ENCODE peak calls at places on chromosomes 2 and 18, in ten cellular contexts. G, C, P, M, S, U, O, W, F and D are unnamed samples. For H3K27me3, the result is how much of the 10 kb centered on the place peaks cover.

GRCh38 chr2:177597759-177598158 is 205.2 kb downstream of the AGPS start:
- DNase-seq in G (no peak), C (peak), P (no peak), M (peak), S (no peak), U (no peak), O (no peak), W (no peak), F (no peak), D (no peak)

GRCh38 chr2:177334940-177335543 is 57.5 kb upstream of the AGPS start:
- DNase-seq in G (no peak), C (peak), P (no peak), M (peak), S (no peak), U (no peak), O (peak), W (peak), F (no peak), D (no peak)

GRCh38 chr18:9615973-9616559 is 1.7 kb upstream of the PPP4R1 start:
- DNase-seq in G (no peak), C (no peak), P (peak), M (peak), S (no peak), U (peak), O (no peak), W (no peak), F (no peak), D (no peak)

GRCh38 chr2:238379096-238379810 is 47.5 kb upstream of the ASB1 start:
- DNase-seq in G (no peak), C (peak), P (peak), M (peak), S (no peak), U (peak), O (no peak), W (peak), F (no peak), D (no peak)

GRCh38 chr2:196113061-196113974 is 44.7 kb upstream of the DNAH7 start:
- DNase-seq in G (no peak), C (peak), P (peak), M (peak), S (peak), U (peak), O (no peak), W (no peak), F (no peak), D (no peak)

GRCh38 chr2:218418717-218419458 is at the start of gene VIL1:
- DNase-seq in G (no peak), C (no peak), P (no peak), M (no peak), S (no peak), U (no peak), O (no peak), W (peak), F (no peak), D (no peak)

GRCh38 chr2:235132641-235133040 is 180.8 kb downstream of the SH3BP4 start:
- DNase-seq in G (no peak), C (no peak), P (no peak), M (no peak), S (no peak), U (no peak), O (no peak), W (no peak), F (no peak), D (no peak)

GRCh38 chr2:233470007-233470687 is 96.4 kb downstream of the USP40 start:
- DNase-seq in G (peak), C (peak), P (no peak), M (no peak), S (peak), U (no peak), O (no peak), W (no peak), F (no peak), D (peak)

GRCh38 chr18:657998-658946 is 819 bp downstream of the TYMS start:
- DNase-seq in G (peak), C (peak), P (peak), M (peak), S (peak), U (peak), O (peak), W (peak), F (no peak), D (peak)

GRCh38 chr18:70422061-70422965 is 133.5 kb downstream of the SOCS6 start:
- DNase-seq in G (peak), C (peak), P (peak), M (peak), S (peak), U (peak), O (no peak), W (peak), F (no peak), D (peak)

GRCh38 chr2:231613655-231614558 is 21.2 kb downstream of the TEX44 start:
- DNase-seq in G (peak), C (peak), P (peak), M (peak), S (peak), U (peak), O (peak), W (peak), F (no peak), D (peak)

GRCh38 chr2:66576381-66577330 is 141.7 kb downstream of the MEIS1 start:
- DNase-seq in G (peak), C (peak), P (no peak), M (peak), S (no peak), U (peak), O (peak), W (peak), F (no peak), D (peak)

GRCh38 chr2:236720974-236721600 is 151.5 kb downstream of the ACKR3 start:
- DNase-seq in G (no peak), C (no peak), P (no peak), M (no peak), S (no peak), U (no peak), O (no peak), W (no peak), F (no peak), D (no peak)

GRCh38 chr2:38739524-38739923 is 11.6 kb downstream of the SRSF7 start:
- DNase-seq in G (no peak), C (no peak), P (no peak), M (no peak), S (no peak), U (no peak), O (no peak), W (no peak), F (no peak), D (no peak)

GRCh38 chr18:32200766-32201165 is 10.9 kb downstream of the MEP1B start:
- DNase-seq in G (no peak), C (peak), P (no peak), M (no peak), S (no peak), U (no peak), O (no peak), W (peak), F (no peak), D (no peak)

GRCh38 chr18:68478246-68478645 is 236.7 kb downstream of the TMX3 start:
- DNase-seq in G (no peak), C (no peak), P (no peak), M (no peak), S (no peak), U (no peak), O (no peak), W (peak), F (no peak), D (no peak)

GRCh38 chr2:21040468-21041377 is 3.1 kb downstream of the APOB start:
- DNase-seq in G (no peak), C (no peak), P (no peak), M (no peak), S (no peak), U (no peak), O (no peak), W (no peak), F (no peak), D (no peak)

GRCh38 chr2:8754056-8754790 is 72.4 kb downstream of the ID2 start:
- DNase-seq in G (no peak), C (peak), P (peak), M (peak), S (no peak), U (no peak), O (peak), W (no peak), F (no peak), D (no peak)

GRCh38 chr2:174631009-174631981 is 33.7 kb upstream of the WIPF1 start:
- DNase-seq in G (no peak), C (peak), P (peak), M (peak), S (no peak), U (no peak), O (no peak), W (no peak), F (no peak), D (no peak)
- H3K4me3 ChIP-seq in G (no peak), C (no peak), P (no peak), M (peak), S (no peak), U (no peak), O (no peak), W (no peak), F (no peak), D (no peak)

GRCh38 chr2:74244286-74244685 is 45.9 kb downstream of the MTHFD2 start:
- DNase-seq in G (no peak), C (no peak), P (no peak), M (no peak), S (no peak), U (no peak), O (no peak), W (no peak), F (no peak), D (no peak)

GRCh38 chr2:74246496-74247195 is 48.2 kb downstream of the MTHFD2 start:
- DNase-seq in G (no peak), C (no peak), P (no peak), M (no peak), S (no peak), U (no peak), O (no peak), W (no peak), F (no peak), D (no peak)

GRCh38 chr2:74239346-74239745 is 40.9 kb downstream of the MTHFD2 start:
- DNase-seq in G (no peak), C (no peak), P (no peak), M (no peak), S (no peak), U (no peak), O (no peak), W (no peak), F (no peak), D (peak)

GRCh38 chr2:74238879-74239278 is 40.5 kb downstream of the MTHFD2 start:
- DNase-seq in G (no peak), C (peak), P (peak), M (peak), S (no peak), U (peak), O (no peak), W (no peak), F (no peak), D (peak)

GRCh38 chr2:74242354-74243071 is 44.1 kb downstream of the MTHFD2 start:
- DNase-seq in G (no peak), C (no peak), P (no peak), M (no peak), S (no peak), U (no peak), O (no peak), W (peak), F (no peak), D (no peak)
- H3K27me3 ChIP-seq in G (under half), C (under half), P (under half), M (under half), S (under half), U (under half), O (under half), W (under half), F (under half), D (under half)

GRCh38 chr18:23141022-23141999 is 6.0 kb downstream of the CABLES1 start:
- DNase-seq in G (peak), C (no peak), P (no peak), M (peak), S (peak), U (no peak), O (no peak), W (peak), F (no peak), D (no peak)
- H3K27ac ChIP-seq in G (no peak), C (no peak), P (no peak), M (no peak), S (peak), U (no peak), O (peak), W (peak), F (no peak), D (no peak)

DNA sequence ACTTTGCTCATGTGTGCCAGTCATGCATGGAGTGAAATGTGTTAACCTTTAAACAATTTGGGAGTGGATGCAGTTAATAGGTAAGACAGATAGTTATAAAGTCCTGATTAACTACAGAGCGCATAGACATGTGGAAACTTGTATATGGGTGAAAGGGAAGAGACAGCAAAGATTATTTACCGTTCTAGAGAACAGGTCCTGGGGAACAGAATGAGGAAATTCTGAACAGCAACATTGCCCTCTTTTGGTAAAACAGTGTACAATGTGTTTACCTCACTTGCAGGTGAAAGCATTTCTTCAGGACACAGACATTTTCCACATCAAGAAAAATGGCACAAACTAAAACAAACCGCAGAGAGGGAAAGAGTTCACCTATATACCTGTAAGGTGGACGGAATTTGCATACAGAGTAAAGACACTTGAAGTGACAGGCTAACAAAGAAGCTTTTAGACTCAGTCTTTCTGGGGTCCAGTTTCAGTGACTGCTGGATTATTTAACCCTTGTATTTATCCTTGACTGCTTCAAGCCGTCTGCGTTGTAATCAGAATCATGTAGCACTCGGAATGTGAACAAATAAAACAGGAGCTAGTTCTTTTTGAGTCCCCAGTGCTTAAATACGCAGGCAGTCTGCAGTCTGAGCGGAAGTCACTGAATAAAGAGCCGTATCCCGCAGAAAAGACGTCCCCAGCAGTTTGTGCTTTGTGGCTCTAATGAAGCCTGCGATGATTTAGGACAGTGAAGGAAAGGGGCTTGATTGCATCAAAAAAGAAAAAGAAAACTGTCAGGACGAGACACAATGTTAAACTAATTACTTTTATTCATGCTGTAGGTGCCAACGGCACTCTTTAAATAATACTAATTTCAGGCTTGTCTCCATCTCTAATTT is 364.8 kb upstream of the GALNT5 start:
- DNase-seq in G (no peak), C (peak), P (peak), M (peak), S (no peak), U (peak), O (peak), W (peak), F (peak), D (no peak)
- H3K4me3 ChIP-seq in G (peak), C (peak), P (peak), M (peak), S (peak), U (peak), O (peak), W (no peak), F (peak), D (peak)

GRCh38 chr2:203876328-203876727 is 8.8 kb downstream of the CTLA4 start:
- DNase-seq in G (no peak), C (no peak), P (no peak), M (no peak), S (no peak), U (no peak), O (no peak), W (no peak), F (no peak), D (no peak)

GRCh38 chr2:203871371-203871983 is 3.9 kb downstream of the CTLA4 start:
- DNase-seq in G (no peak), C (no peak), P (no peak), M (no peak), S (no peak), U (no peak), O (no peak), W (no peak), F (no peak), D (no peak)

GRCh38 chr2:203873461-203873860 is 5.9 kb downstream of the CTLA4 start:
- DNase-seq in G (no peak), C (no peak), P (no peak), M (no peak), S (no peak), U (no peak), O (no peak), W (no peak), F (no peak), D (no peak)

GRCh38 chr2:203875471-203875870 is 7.9 kb downstream of the CTLA4 start:
- DNase-seq in G (no peak), C (no peak), P (no peak), M (no peak), S (no peak), U (no peak), O (no peak), W (no peak), F (no peak), D (no peak)

DNA sequence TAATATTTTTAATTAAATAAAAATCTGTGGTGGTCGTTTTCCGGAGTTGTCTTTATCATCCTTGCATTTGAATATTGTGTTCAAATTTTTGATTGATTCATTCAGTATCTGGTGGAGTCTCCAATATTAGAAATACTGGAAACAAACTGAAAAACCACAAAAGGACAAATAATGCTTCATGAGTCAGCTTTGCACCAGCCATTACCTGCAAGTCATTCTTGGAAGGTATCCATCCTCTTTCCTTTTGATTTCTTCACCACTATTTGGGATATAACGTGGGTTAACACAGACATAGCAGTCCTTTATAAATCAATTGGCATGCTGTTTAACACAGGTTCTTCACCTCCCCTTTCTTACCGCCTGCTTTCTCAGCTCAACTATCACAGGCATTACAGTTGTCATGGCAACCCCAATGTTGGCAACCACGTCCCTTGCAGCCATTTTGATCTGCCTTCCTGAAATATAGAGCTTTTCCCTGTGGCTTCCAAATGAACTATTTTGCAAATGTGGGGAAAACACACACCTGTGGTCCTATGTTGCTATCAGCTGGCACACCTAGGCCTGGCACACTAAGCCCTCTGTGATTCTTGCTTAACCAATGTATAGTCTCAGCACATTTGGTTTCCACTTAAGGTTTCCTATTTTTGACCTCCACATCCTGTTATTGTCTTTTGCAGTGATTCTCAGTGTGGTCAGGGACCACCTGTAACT is 6.5 kb downstream of the CTLA4 start:
- DNase-seq in G (no peak), C (no peak), P (no peak), M (no peak), S (no peak), U (peak), O (no peak), W (no peak), F (peak), D (no peak)
- H3K27me3 ChIP-seq in G (under half), C (under half), P (under half), M (half or more), S (under half), U (under half), O (under half), W (under half), F (under half), D (under half)

GRCh38 chr2:120854766-120855530 is 119.3 kb downstream of the GLI2 start:
- DNase-seq in G (no peak), C (no peak), P (no peak), M (no peak), S (no peak), U (no peak), O (no peak), W (no peak), F (no peak), D (no peak)

GRCh38 chr2:120857931-120858330 is 122.3 kb downstream of the GLI2 start:
- DNase-seq in G (no peak), C (no peak), P (no peak), M (no peak), S (no peak), U (no peak), O (no peak), W (no peak), F (no peak), D (no peak)

GRCh38 chr2:120857422-120857821 is 121.8 kb downstream of the GLI2 start:
- DNase-seq in G (no peak), C (no peak), P (no peak), M (no peak), S (no peak), U (no peak), O (no peak), W (no peak), F (no peak), D (no peak)

GRCh38 chr2:120855855-120856405 is 120.3 kb downstream of the GLI2 start:
- DNase-seq in G (no peak), C (no peak), P (no peak), M (no peak), S (no peak), U (no peak), O (no peak), W (no peak), F (no peak), D (no peak)

DNA sequence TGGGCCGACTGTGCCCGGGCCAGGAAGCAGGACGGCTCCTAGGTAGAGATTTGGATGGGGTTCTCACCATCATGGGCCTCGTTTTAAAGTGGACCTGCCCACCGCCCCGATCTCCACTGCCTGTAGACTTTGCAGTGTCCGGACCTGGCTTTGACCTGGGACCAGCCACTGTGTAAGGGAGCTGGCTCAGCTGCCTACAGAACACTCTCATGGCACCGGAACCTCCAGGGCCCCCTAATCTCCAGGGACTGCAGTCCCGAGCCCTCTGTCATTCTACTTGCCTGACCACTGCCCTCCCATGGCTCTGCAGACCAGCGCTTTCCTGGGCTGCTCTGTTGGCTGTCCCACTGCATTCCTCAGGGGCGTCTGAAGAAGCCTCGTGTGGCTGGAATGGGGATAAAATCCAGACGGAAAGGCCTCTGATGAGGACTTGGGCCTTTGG is 120.8 kb downstream of the GLI2 start:
- DNase-seq in G (no peak), C (peak), P (peak), M (peak), S (no peak), U (no peak), O (no peak), W (no peak), F (no peak), D (no peak)
- H3K27ac ChIP-seq in G (no peak), C (peak), P (no peak), M (no peak), S (peak), U (no peak), O (no peak), W (no peak), F (no peak), D (no peak)